ENCODE peak calls at places on chromosome 16, in eight cellular contexts. F is lower leg skin, D is fibroblast of lung, R is non-pigmented ciliary epithelial cell, T is NCI-H187, J is HCT116, Z is DMS53, V is NCI-H1092 treated with DMSO at 0.1 percent for 48 hours. C is an unnamed sample.

GRCh38 chr16:1150511-1150982 is 2.4 kb upstream of the CACNA1H start:
- DNase-seq in Z (no peak), T (no peak), R (no peak), V (no peak), F (no peak), D (peak), J (peak), C (no peak)

GRCh38 chr16:50340578-50340977 is 28.2 kb downstream of the BRD7 start:
- DNase-seq in R (no peak), F (no peak), J (no peak), V (no peak), D (peak), Z (no peak), T (no peak), C (no peak)

GRCh38 chr16:67181346-67181745 is 2.4 kb downstream of the MATCAP1 start:
- DNase-seq in D (peak), Z (no peak), F (no peak), R (no peak), V (no peak), J (no peak), T (no peak), C (no peak)

GRCh38 chr16:71250461-71251232 is 20.1 kb upstream of the HYDIN start:
- DNase-seq in Z (no peak), D (no peak), R (no peak), V (no peak), T (no peak), J (no peak), F (no peak), C (no peak)

GRCh38 chr16:1313721-1314120 is 4.3 kb downstream of the UBE2I start:
- DNase-seq in V (no peak), J (no peak), R (no peak), D (no peak), Z (no peak), T (no peak), F (no peak), C (no peak)

GRCh38 chr16:83830769-83831450 is 23.1 kb downstream of the HSBP1 start:
- DNase-seq in V (no peak), D (peak), R (no peak), T (no peak), J (no peak), F (no peak), Z (no peak), C (no peak)

GRCh38 chr16:29710227-29711219 is 31.5 kb downstream of the QPRT start:
- DNase-seq in R (peak), J (peak), F (no peak), Z (peak), V (peak), T (no peak), D (peak), C (no peak)

GRCh38 chr16:79767597-79768280 is 167.2 kb upstream of the MAF start:
- DNase-seq in R (no peak), V (no peak), Z (peak), J (no peak), T (no peak), F (no peak), D (peak), C (no peak)

GRCh38 chr16:8944113-8944765 is 19.5 kb downstream of the USP7 start:
- DNase-seq in F (no peak), J (no peak), V (no peak), R (no peak), Z (no peak), D (no peak), T (no peak), C (no peak)

GRCh38 chr16:85825326-85825725 is 25.8 kb downstream of the COX4I1 start:
- DNase-seq in J (no peak), Z (no peak), R (no peak), V (no peak), T (no peak), F (no peak), D (no peak), C (no peak)

GRCh38 chr16:80231118-80231515 is 309.7 kb upstream of the DYNLRB2 start:
- DNase-seq in T (no peak), R (no peak), V (no peak), J (no peak), Z (no peak), F (no peak), D (peak), C (no peak)

GRCh38 chr16:10951016-10951415 is 6.7 kb downstream of the CLEC16A start:
- DNase-seq in V (no peak), F (no peak), D (no peak), R (no peak), J (no peak), Z (no peak), T (no peak), C (no peak)

GRCh38 chr16:74862743-74863244 is 88.2 kb upstream of the FA2H start:
- DNase-seq in D (peak), R (no peak), Z (peak), F (no peak), T (no peak), V (peak), J (peak), C (no peak)

GRCh38 chr16:88331989-88332920 is 50.5 kb upstream of the ZNF469 start:
- DNase-seq in J (peak), Z (no peak), T (no peak), R (peak), F (peak), V (peak), D (peak), C (no peak)

GRCh38 chr16:1430759-1431496 is at the start of gene PERCC1:
- DNase-seq in J (no peak), T (peak), Z (peak), R (no peak), D (no peak), V (peak), F (no peak), C (no peak)

GRCh38 chr16:86387461-86388440 is 122.6 kb upstream of the FOXF1 start:
- DNase-seq in J (peak), R (peak), T (no peak), F (no peak), D (peak), V (no peak), Z (no peak), C (no peak)

GRCh38 chr16:13343981-13344380 is 442.6 kb downstream of the SHISA9 start:
- DNase-seq in F (no peak), R (no peak), Z (no peak), T (no peak), J (no peak), D (peak), V (no peak), C (no peak)

GRCh38 chr16:18852647-18853046 is 51.3 kb upstream of the ARL6IP1 start:
- DNase-seq in D (no peak), F (no peak), Z (no peak), T (no peak), J (no peak), R (no peak), V (no peak), C (no peak)